ENCODE peak calls at places on chromosomes 4 and X, in five cellular contexts. One of them, this sample, is unnamed.

GRCh38 chr4:158523990-158524545 is 2.4 kb downstream of the RXFP1 start:
- DNase-seq in A549: no peak
- DNase-seq in HepG2: no peak
- DNase-seq in K562: no peak
- DNase-seq in GM12878: no peak
- DNase-seq in this sample: no peak

GRCh38 chrX:134528936-134529335 is 69.0 kb downstream of the HPRT1 start:
- DNase-seq in K562: no peak
- DNase-seq in A549: no peak
- DNase-seq in HepG2: no peak
- DNase-seq in GM12878: no peak
- DNase-seq in this sample: no peak

GRCh38 chr4:30656828-30657227 is 63.3 kb upstream of the PCDH7 start:
- DNase-seq in K562: no peak
- DNase-seq in GM12878: no peak
- DNase-seq in A549: no peak
- DNase-seq in HepG2: no peak
- DNase-seq in this sample: no peak

GRCh38 chr4:147361726-147362125 is 119.2 kb upstream of the EDNRA start:
- DNase-seq in A549: peak
- DNase-seq in K562: no peak
- DNase-seq in HepG2: no peak
- DNase-seq in GM12878: no peak
- DNase-seq in this sample: no peak

GRCh38 chr4:11904117-11904535 is 475.4 kb upstream of the HS3ST1 start:
- DNase-seq in HepG2: no peak
- DNase-seq in K562: no peak
- DNase-seq in A549: peak
- DNase-seq in GM12878: no peak
- DNase-seq in this sample: no peak

GRCh38 chr4:1246111-1246881 is 2.6 kb downstream of the CTBP1 start:
- DNase-seq in K562: no peak
- DNase-seq in GM12878: no peak
- DNase-seq in HepG2: no peak
- DNase-seq in A549: no peak
- DNase-seq in this sample: peak

GRCh38 chrX:109374276-109374960 is 107.5 kb downstream of the GUCY2F start:
- DNase-seq in GM12878: no peak
- DNase-seq in K562: no peak
- DNase-seq in HepG2: no peak
- DNase-seq in A549: no peak
- DNase-seq in this sample: no peak

GRCh38 chrX:21972721-21973120 is 32.2 kb downstream of the SMS start:
- DNase-seq in GM12878: no peak
- DNase-seq in K562: no peak
- DNase-seq in A549: peak
- DNase-seq in HepG2: no peak
- DNase-seq in this sample: peak

GRCh38 chrX:84709987-84710386 is 207.7 kb upstream of the HDX start:
- DNase-seq in A549: no peak
- DNase-seq in GM12878: no peak
- DNase-seq in K562: no peak
- DNase-seq in HepG2: no peak
- DNase-seq in this sample: no peak

GRCh38 chrX:107659286-107659685 is 31.0 kb downstream of the PRPS1 start:
- DNase-seq in HepG2: no peak
- DNase-seq in K562: no peak
- DNase-seq in GM12878: no peak
- DNase-seq in A549: no peak
- DNase-seq in this sample: no peak

GRCh38 chrX:37378399-37378798 is 29.2 kb downstream of the PRRG1 start:
- DNase-seq in K562: no peak
- DNase-seq in HepG2: no peak
- DNase-seq in GM12878: no peak
- DNase-seq in A549: no peak
- DNase-seq in this sample: no peak

GRCh38 chr4:30330894-30331652 is 389.1 kb upstream of the PCDH7 start:
- DNase-seq in A549: no peak
- DNase-seq in GM12878: no peak
- DNase-seq in K562: no peak
- DNase-seq in HepG2: no peak
- DNase-seq in this sample: no peak

GRCh38 chr4:113776679-113777078 is 15.1 kb upstream of the CAMK2D start:
- DNase-seq in GM12878: no peak
- DNase-seq in K562: no peak
- DNase-seq in A549: no peak
- DNase-seq in HepG2: no peak
- DNase-seq in this sample: no peak

GRCh38 chr4:113784497-113785254 is 23.1 kb upstream of the CAMK2D start:
- DNase-seq in HepG2: peak
- DNase-seq in GM12878: no peak
- DNase-seq in A549: peak
- DNase-seq in K562: no peak
- DNase-seq in this sample: peak

GRCh38 chr4:113776016-113776415 is 14.5 kb upstream of the CAMK2D start:
- DNase-seq in HepG2: no peak
- DNase-seq in A549: no peak
- DNase-seq in K562: no peak
- DNase-seq in GM12878: no peak
- DNase-seq in this sample: no peak

GRCh38 chr4:113783289-113783688 is 21.8 kb upstream of the CAMK2D start:
- DNase-seq in K562: no peak
- DNase-seq in A549: no peak
- DNase-seq in HepG2: no peak
- DNase-seq in GM12878: no peak
- DNase-seq in this sample: no peak

DNA sequence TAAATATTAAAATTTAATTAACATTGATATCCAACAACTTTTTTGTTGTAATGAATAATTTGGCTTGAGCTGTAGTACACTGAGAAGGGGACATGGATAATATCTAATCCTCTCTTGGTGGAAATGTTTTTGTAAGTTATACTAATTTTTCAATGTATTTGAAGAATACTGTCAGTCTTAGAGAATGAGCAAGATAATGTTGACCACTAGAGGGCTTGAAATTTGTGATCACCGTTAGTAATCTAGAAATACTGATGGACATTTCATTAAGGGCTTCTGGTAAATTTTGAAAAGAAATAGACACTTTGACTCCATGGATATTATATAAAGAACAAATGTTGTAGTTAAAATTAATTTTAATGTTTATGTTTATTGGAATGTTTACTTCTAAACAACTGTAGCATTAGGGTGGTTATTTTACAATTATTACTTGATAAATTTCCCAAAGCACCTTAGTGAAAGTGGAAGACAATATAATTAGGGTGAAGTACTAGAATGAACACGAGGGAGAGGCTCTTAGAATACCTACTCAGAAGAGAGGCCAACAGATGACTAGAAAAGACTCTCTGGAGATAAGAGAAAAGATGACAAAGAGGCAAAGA is 20.0 kb upstream of the CAMK2D start:
- DNase-seq in K562: peak
- DNase-seq in A549: peak
- DNase-seq in GM12878: no peak
- DNase-seq in HepG2: no peak
- DNase-seq in this sample: peak
- TF ChIP-seq CTCF in K562: no peak
- TF ChIP-seq CTCF in A549: peak
- TF ChIP-seq CTCF in GM12878: peak
- TF ChIP-seq CTCF in HepG2: no peak
- TF ChIP-seq CTCF in this sample: peak

GRCh38 chrX:120016068-120016441 is 61.4 kb downstream of the RHOXF2B start:
- DNase-seq in A549: no peak
- DNase-seq in K562: no peak
- DNase-seq in HepG2: no peak
- DNase-seq in GM12878: no peak
- DNase-seq in this sample: no peak
- H3K4me3 ChIP-seq in A549: peak
- H3K4me3 ChIP-seq in K562: no peak
- H3K4me3 ChIP-seq in HepG2: no peak
- H3K4me3 ChIP-seq in GM12878: no peak
- H3K4me3 ChIP-seq in this sample: no peak

GRCh38 chr4:71558248-71558647 is 219.4 kb downstream of the SLC4A4 start:
- DNase-seq in HepG2: no peak
- DNase-seq in A549: no peak
- DNase-seq in K562: no peak
- DNase-seq in GM12878: no peak
- DNase-seq in this sample: no peak

GRCh38 chr4:71550220-71551190 is 211.7 kb downstream of the SLC4A4 start:
- DNase-seq in K562: no peak
- DNase-seq in GM12878: no peak
- DNase-seq in HepG2: no peak
- DNase-seq in A549: peak
- DNase-seq in this sample: no peak

GRCh38 chr4:71549516-71550160 is 210.8 kb downstream of the SLC4A4 start:
- DNase-seq in K562: no peak
- DNase-seq in GM12878: no peak
- DNase-seq in A549: no peak
- DNase-seq in HepG2: no peak
- DNase-seq in this sample: no peak

GRCh38 chr4:71554025-71554424 is 215.2 kb downstream of the SLC4A4 start:
- DNase-seq in K562: no peak
- DNase-seq in HepG2: no peak
- DNase-seq in GM12878: no peak
- DNase-seq in A549: no peak
- DNase-seq in this sample: no peak

GRCh38 chr4:71553605-71554004 is 214.8 kb downstream of the SLC4A4 start:
- DNase-seq in GM12878: no peak
- DNase-seq in HepG2: no peak
- DNase-seq in A549: peak
- DNase-seq in K562: peak
- DNase-seq in this sample: peak
- TF ChIP-seq MYC in GM12878: no peak
- TF ChIP-seq MYC in HepG2: no peak
- TF ChIP-seq MYC in A549: no peak
- TF ChIP-seq MYC in K562: no peak
- TF ChIP-seq MYC in this sample: no peak

GRCh38 chrX:45743081-45743533 is 542.4 kb upstream of the DIPK2B start:
- DNase-seq in GM12878: no peak
- DNase-seq in K562: peak
- DNase-seq in A549: peak
- DNase-seq in HepG2: peak
- DNase-seq in this sample: peak
- TF ChIP-seq CTCF in GM12878: no peak
- TF ChIP-seq CTCF in K562: peak
- TF ChIP-seq CTCF in A549: no peak
- TF ChIP-seq CTCF in HepG2: peak
- TF ChIP-seq CTCF in this sample: peak

DNA sequence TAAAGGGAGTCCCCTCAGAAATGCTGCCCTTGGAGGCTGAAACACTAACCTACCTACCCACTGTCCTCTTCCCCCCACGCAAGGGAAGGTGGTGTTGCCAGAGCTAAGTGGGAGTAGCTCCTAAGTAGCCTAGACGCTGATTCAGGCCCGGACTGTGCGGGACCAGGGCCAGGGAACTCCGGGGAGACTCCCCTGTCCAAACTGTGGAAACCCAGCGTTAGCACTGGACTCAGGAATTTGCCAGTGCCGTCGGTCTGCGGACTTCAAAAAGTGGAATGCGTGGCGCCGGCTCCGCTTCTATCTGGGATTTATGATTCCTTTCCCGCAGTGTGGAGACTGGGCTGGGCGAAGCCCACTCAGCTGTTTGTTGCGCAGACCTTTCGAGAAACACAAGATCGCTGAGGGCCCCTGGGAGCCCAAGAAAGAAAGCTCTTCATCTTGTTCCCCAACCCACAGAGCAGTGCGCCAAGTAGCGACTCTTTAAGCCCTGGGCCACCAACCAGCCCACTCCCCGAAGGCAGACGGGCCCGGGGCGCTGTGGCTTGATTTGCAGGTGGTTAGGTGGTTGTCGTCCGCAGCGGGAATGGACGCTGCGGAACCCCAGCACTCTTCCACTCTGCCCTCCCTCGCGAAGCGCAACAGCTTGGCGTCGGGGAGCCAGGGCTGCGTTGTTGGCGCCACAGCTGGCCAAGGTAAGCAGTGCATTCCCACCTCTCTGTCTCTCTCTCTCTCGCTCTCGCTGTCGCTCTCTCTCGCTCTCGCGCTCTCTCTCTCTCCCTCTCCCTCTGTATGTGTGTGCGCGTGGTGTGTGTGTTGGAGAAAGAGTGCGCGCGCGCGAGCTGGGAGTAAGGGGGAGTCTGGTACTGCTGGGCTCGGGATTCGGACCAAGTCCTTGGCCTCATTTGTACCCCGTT is 2.0 kb downstream of the TMEM255A start:
- DNase-seq in K562: no peak
- DNase-seq in A549: peak
- DNase-seq in GM12878: peak
- DNase-seq in HepG2: peak
- DNase-seq in this sample: peak
- H3K4me3 ChIP-seq in K562: no peak
- H3K4me3 ChIP-seq in A549: peak
- H3K4me3 ChIP-seq in GM12878: peak
- H3K4me3 ChIP-seq in HepG2: no peak
- H3K4me3 ChIP-seq in this sample: no peak

GRCh38 chr4:143358923-143359694 is 22.4 kb downstream of the GAB1 start:
- DNase-seq in K562: peak
- DNase-seq in GM12878: no peak
- DNase-seq in HepG2: no peak
- DNase-seq in A549: peak
- DNase-seq in this sample: peak
- TF ChIP-seq MYC in K562: no peak
- TF ChIP-seq MYC in GM12878: no peak
- TF ChIP-seq MYC in HepG2: no peak
- TF ChIP-seq MYC in A549: no peak
- TF ChIP-seq MYC in this sample: no peak